ENCODE peak calls at places on chromosomes 11 and 22, in four cellular contexts. R is PC-3, T is endothelial cell of umbilical vein, O is fibroblast of lung. Z is an unnamed sample.

GRCh38 chr11:72735495-72736027 is 16.6 kb downstream of the ARAP1 start:
- DNase-seq in R (peak; percentile 67), T (peak; percentile 54), O (peak; percentile 45), Z (peak; percentile 78)

GRCh38 chr11:105344938-105345337 is 205.4 kb upstream of the CARD18 start:
- DNase-seq in R (peak; percentile 13), T (peak; percentile 10), O (no peak), Z (peak; percentile 2)

GRCh38 chr11:120057595-120058581 is 80.0 kb downstream of the TRIM29 start:
- DNase-seq in R (peak; percentile 51), T (no peak), O (peak; percentile 73), Z (peak; percentile 78)

GRCh38 chr11:119516060-119516459 is 93.1 kb upstream of the THY1 start:
- DNase-seq in R (no peak), T (no peak), O (peak; percentile 25), Z (no peak)

GRCh38 chr22:42412744-42413220 is 19.4 kb downstream of the NFAM1 start:
- DNase-seq in R (no peak), T (no peak), O (no peak), Z (no peak)

GRCh38 chr22:19429950-19430889 is 1.3 kb downstream of the HIRA start:
- DNase-seq in R (peak; percentile 7), T (peak; percentile 16), O (peak; percentile 78), Z (peak; percentile 73)

GRCh38 chr11:45450189-45450588 is 164.0 kb upstream of the SYT13 start:
- DNase-seq in R (no peak), T (no peak), O (peak; percentile 57), Z (peak; percentile 52)

GRCh38 chr22:49913446-49913845 is 4.8 kb downstream of the ALG12 start:
- DNase-seq in R (no peak), T (no peak), O (no peak), Z (no peak)

GRCh38 chr11:209275-210121 is 2.0 kb downstream of the RIC8A start:
- DNase-seq in R (no peak), T (peak; percentile 9), O (peak; percentile 25), Z (peak; percentile 78)

GRCh38 chr22:44632823-44633478 is 69.1 kb upstream of the PRR5 start:
- DNase-seq in R (no peak), T (no peak), O (no peak), Z (no peak)

DNA sequence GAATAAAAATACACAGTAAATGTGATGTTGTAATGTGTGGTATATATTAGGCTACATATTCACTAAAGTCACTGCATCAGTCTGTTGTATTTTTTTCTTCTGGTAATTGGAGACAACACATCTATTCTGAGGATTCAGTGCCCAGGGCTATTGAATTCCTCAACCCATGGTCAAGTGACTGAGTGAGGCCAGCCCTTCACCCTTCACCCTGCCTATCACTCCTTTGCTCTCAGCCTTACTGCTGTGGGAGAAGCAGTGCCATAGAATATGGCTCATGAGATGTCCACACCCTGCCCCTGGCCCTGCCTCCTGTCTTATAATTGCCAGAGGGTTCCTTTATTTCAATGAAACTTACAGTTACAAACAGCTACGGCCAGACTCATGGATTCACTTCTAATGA is 295.6 kb downstream of the NTM start:
- DNase-seq in R (no peak), T (no peak), O (no peak), Z (peak; percentile 60)
- TF ChIP-seq EZH2 in R (no peak), T (no peak), O (no peak), Z (no peak)

GRCh38 chr11:12189543-12190235 is 79.3 kb downstream of the MICAL2 start:
- DNase-seq in R (no peak), T (peak; percentile 19), O (no peak), Z (no peak)
- H3K4me2 ChIP-seq in R (no peak overlapping the region), T (no peak overlapping the region), O (no peak overlapping the region), Z (no peak overlapping the region)

GRCh38 chr11:1733716-1734351 is 16.6 kb downstream of the IFITM10 start:
- DNase-seq in R (no peak), T (no peak), O (no peak), Z (no peak)

GRCh38 chr11:1736447-1736992 is 13.9 kb downstream of the IFITM10 start:
- DNase-seq in R (no peak), T (no peak), O (peak; percentile 39), Z (no peak)

GRCh38 chr11:1734571-1735081 is 15.8 kb downstream of the IFITM10 start:
- DNase-seq in R (no peak), T (no peak), O (no peak), Z (no peak)

GRCh38 chr11:1737080-1737757 is 13.2 kb downstream of the IFITM10 start:
- DNase-seq in R (no peak), T (no peak), O (no peak), Z (no peak)

GRCh38 chr11:1735271-1735670 is 15.1 kb downstream of the IFITM10 start:
- DNase-seq in R (no peak), T (no peak), O (no peak), Z (no peak)
- TF ChIP-seq EZH2 in R (no peak), T (no peak), O (no peak), Z (no peak)

DNA sequence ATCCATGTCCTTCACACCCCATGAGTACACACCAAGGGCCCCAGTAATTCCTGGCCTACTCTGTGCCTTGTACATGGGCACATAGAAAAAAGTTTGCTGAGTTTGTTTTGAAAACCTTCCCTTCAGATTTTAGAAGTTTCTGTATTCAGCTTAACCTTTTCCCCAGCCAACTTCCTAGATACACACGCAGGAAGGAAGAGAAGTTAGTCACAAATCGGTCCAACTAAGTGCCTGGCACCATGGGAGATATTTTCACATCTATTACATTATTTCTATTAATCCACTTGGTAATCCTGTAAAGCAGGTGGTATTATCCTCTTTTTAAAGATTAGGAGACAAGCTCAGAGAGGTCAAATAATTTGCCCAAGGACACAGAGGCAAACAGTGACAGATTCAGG is 5.8 kb downstream of the LIMK2 start:
- DNase-seq in R (no peak), T (no peak), O (no peak), Z (peak; percentile 10)
- H3K4me2 ChIP-seq in R (no peak overlapping the region), T (peak overlapping the region; percentile 68), O (no peak overlapping the region), Z (no peak overlapping the region)

GRCh38 chr22:40009231-40009769 is 14.5 kb downstream of the FAM83F start:
- DNase-seq in R (peak; percentile 57), T (no peak), O (peak; percentile 42), Z (no peak)
- TF ChIP-seq EZH2 in R (no peak), T (no peak), O (no peak), Z (no peak)

GRCh38 chr11:12791245-12791644 is 117.0 kb downstream of the TEAD1 start:
- DNase-seq in R (no peak), T (no peak), O (no peak), Z (no peak)
- H3K4me2 ChIP-seq in R (no peak overlapping the region), T (no peak overlapping the region), O (no peak overlapping the region), Z (no peak overlapping the region)

Z was measured in GM23248.